ENCODE peak calls at places on chromosomes 16 and 17, in seven cellular contexts. J, N, X, G, I, B and S are unnamed samples.

GRCh38 chr16:72409428-72409827 is 237.5 kb upstream of the PMFBP1 start:
- DNase-seq in X (no peak), G (no peak), J (no peak), N (no peak), B (no peak), I (no peak), S (no peak)

GRCh38 chr17:633641-634091 is 81.0 kb downstream of the VPS53 start:
- DNase-seq in J (no peak), I (peak), X (no peak), B (no peak), N (no peak), G (no peak), S (no peak)

GRCh38 chr17:4199818-4200402 is 56.9 kb downstream of the CYB5D2 start:
- DNase-seq in X (peak), B (no peak), J (peak), G (peak), N (no peak), I (peak), S (peak)

GRCh38 chr17:4849011-4849536 is 15.9 kb downstream of the MINK1 start:
- DNase-seq in X (peak), G (no peak), B (no peak), J (peak), I (peak), N (no peak), S (no peak)

GRCh38 chr17:18962494-18962815 is 10.5 kb downstream of the SLC5A10 start:
- DNase-seq in J (no peak), N (no peak), G (no peak), I (no peak), X (no peak), B (no peak), S (no peak)

GRCh38 chr17:35373532-35373983 is at the start of gene SLFN11:
- DNase-seq in J (peak), X (no peak), G (peak), I (peak), N (peak), B (peak), S (peak)

GRCh38 chr17:55635253-55635766 is 87.4 kb downstream of the TMEM100 start:
- DNase-seq in N (no peak), X (no peak), I (peak), G (no peak), J (no peak), B (no peak), S (no peak)

GRCh38 chr17:14833201-14833773 is 431.8 kb downstream of the PMP22 start:
- DNase-seq in I (peak), B (no peak), G (no peak), X (no peak), J (no peak), N (no peak), S (no peak)

GRCh38 chr17:72609501-72609900 is 483.0 kb downstream of the SLC39A11 start:
- DNase-seq in N (no peak), B (no peak), G (no peak), J (no peak), X (no peak), I (peak), S (no peak)

GRCh38 chr17:77973953-77974352 is 15.4 kb downstream of the TNRC6C start:
- DNase-seq in G (no peak), X (no peak), J (no peak), B (no peak), N (no peak), I (no peak), S (no peak)

GRCh38 chr17:22703786-22704441 is 1011.6 kb downstream of the KCNJ18 start:
- DNase-seq in B (no peak), I (no peak), G (no peak), J (no peak), N (no peak), X (no peak), S (no peak)

GRCh38 chr16:12901204-12901596 is 198 bp upstream of the SHISA9 start:
- DNase-seq in N (no peak), I (no peak), B (no peak), G (peak), J (no peak), X (peak), S (no peak)

GRCh38 chr17:48429156-48429555 is 858 bp downstream of the SKAP1 start:
- DNase-seq in I (no peak), J (no peak), G (no peak), N (no peak), X (no peak), B (no peak), S (no peak)

GRCh38 chr17:56497132-56497531 is 96.4 kb upstream of the NOG start:
- DNase-seq in N (no peak), B (no peak), X (no peak), I (no peak), G (no peak), J (no peak), S (no peak)

GRCh38 chr17:57954421-57955182 is 610 bp downstream of the CUEDC1 start:
- DNase-seq in J (peak), I (peak), G (peak), N (peak), B (peak), X (peak), S (no peak)

GRCh38 chr17:78873519-78874340 is 29.3 kb downstream of the CEP295NL start:
- DNase-seq in I (no peak), J (no peak), X (peak), G (no peak), B (no peak), N (peak), S (no peak)

GRCh38 chr16:85569615-85570212 is 43.4 kb upstream of the GSE1 start:
- DNase-seq in I (no peak), X (peak), J (no peak), N (no peak), G (no peak), B (no peak), S (peak)

GRCh38 chr16:69660166-69660565 is 66.2 kb downstream of the NQO1 start:
- DNase-seq in I (no peak), J (no peak), N (no peak), B (no peak), G (no peak), X (no peak), S (no peak)

GRCh38 chr16:67641779-67642708 is 2.9 kb upstream of the CARMIL2 start:
- DNase-seq in J (no peak), B (no peak), I (peak), N (peak), G (no peak), X (no peak), S (no peak)

GRCh38 chr16:10971560-10971961 is 27.2 kb downstream of the CLEC16A start:
- DNase-seq in N (no peak), X (peak), J (peak), I (peak), G (peak), B (peak), S (peak)

GRCh38 chr17:9969301-9969935 is 64.3 kb upstream of the RCVRN start:
- DNase-seq in X (no peak), B (no peak), I (no peak), G (no peak), N (no peak), J (no peak), S (no peak)

GRCh38 chr16:17377360-17378324 is 93.1 kb downstream of the XYLT1 start:
- DNase-seq in G (no peak), B (no peak), J (no peak), I (peak), X (no peak), N (no peak), S (peak)

GRCh38 chr16:88087517-88087877 is 136.3 kb downstream of the BANP start:
- DNase-seq in J (no peak), X (no peak), I (no peak), N (no peak), G (no peak), B (no peak), S (peak)

GRCh38 chr16:87604572-87605135 is 2.3 kb downstream of the JPH3 start:
- DNase-seq in N (no peak), B (no peak), J (no peak), X (no peak), G (no peak), I (no peak), S (no peak)

GRCh38 chr17:45317113-45317820 is 447 bp upstream of the MAP3K14 start:
- DNase-seq in I (peak), J (peak), N (peak), B (peak), G (peak), X (peak), S (peak)
- TF ChIP-seq CTCF in I (peak), J (peak), N (no peak), B (no peak), G (no peak), X (no peak), S (no peak)

DNA sequence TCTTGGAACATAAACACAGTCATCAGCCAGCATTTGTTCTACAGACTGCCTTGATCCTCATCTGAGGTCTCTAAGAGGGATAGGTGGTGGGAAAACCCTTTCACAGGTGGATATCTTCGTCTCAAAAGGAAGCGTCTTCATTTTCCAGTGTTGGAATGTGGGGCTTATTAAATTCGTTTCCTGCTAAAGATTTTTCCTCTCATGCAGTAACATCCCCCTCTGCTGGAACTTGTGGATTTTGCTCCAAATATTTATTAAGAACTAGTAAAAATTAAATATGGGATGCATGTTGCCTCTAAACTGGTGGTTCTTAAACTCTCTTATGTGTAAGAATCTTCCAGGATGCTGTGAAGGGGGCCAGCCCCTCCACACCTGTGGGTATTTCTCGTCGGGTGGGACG is 20.1 kb upstream of the MLYCD start:
- DNase-seq in X (no peak), N (no peak), I (peak), B (no peak), J (peak), G (no peak), S (no peak)
- TF ChIP-seq CTCF in X (peak), N (peak), I (peak), B (no peak), J (peak), G (peak), S (no peak)

GRCh38 chr16:5367960-5368359 is 270.4 kb upstream of the EEF2KMT start:
- DNase-seq in G (no peak), N (no peak), I (no peak), X (no peak), B (no peak), J (no peak), S (no peak)
- TF ChIP-seq CTCF in G (no peak), N (no peak), I (no peak), X (no peak), B (no peak), J (no peak), S (no peak)

GRCh38 chr16:2008009-2008526 is 1.6 kb downstream of the ZNF598 start:
- DNase-seq in N (peak), J (peak), X (peak), G (no peak), B (peak), I (peak), S (no peak)

GRCh38 chr16:2009791-2010510 is at the start of gene ZNF598:
- DNase-seq in J (peak), X (peak), I (peak), B (peak), N (peak), G (peak), S (peak)

GRCh38 chr16:2009302-2009711 is 314 bp downstream of the ZNF598 start:
- DNase-seq in G (no peak), X (no peak), I (no peak), J (peak), N (peak), B (no peak), S (no peak)

GRCh38 chr16:2007081-2007836 is 2.4 kb downstream of the ZNF598 start:
- DNase-seq in J (no peak), N (no peak), I (no peak), X (no peak), B (no peak), G (no peak), S (no peak)

GRCh38 chr16:2008631-2009301 is 855 bp downstream of the ZNF598 start:
- DNase-seq in I (peak), G (no peak), B (no peak), N (peak), X (no peak), J (no peak), S (peak)
- TF ChIP-seq CTCF in I (no peak), G (no peak), B (no peak), N (no peak), X (no peak), J (no peak), S (no peak)

DNA sequence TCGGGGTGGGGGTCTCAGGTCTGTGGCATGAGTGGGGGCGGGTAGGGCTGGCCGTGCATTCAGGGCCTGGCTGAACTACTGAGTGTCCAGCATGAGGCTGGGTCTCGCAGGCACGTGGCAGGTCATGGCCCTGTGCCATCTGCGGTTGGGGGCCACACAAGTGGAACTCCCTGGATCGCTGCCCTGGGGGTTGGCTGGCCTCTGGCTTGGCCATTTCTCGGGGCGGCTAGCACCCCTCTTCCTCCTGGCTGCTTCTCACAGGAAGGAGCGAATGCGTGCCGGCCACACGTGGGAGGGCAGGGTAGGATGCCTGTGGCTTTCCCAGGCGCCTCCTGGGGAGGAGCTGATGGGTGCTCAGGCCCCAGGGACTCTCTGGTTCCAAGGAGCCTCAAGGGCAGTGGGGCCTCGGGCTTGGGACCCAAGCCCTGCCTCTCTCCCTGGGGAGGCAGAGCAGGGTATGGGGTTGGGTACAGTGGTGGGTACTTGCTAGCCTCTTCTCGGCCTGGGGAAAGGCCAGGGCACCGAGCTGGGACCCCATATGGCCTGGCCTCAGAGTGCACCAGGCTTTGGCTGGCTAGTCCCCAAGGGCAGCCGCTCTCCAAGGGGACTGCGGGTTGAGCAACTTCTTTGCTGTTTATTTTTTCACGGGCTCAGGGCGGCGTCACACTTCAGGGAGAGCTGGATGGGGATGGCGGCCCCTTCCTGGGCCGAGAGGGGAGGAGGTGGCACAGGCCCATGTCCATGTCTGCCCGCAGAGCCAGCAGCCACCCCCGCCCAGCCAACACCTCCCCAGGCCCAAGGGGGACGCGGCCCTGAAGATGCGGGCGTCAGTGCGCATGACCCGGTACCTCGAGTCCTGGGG is 37.5 kb downstream of the ADCY7 start:
- DNase-seq in G (no peak), J (no peak), X (no peak), I (no peak), B (no peak), N (no peak), S (no peak)
- TF ChIP-seq CTCF in G (no peak), J (no peak), X (no peak), I (no peak), B (no peak), N (no peak), S (no peak)

GRCh38 chr16:4350787-4351659 is at the start of gene PAM16:
- DNase-seq in X (peak), I (peak), J (peak), G (peak), B (peak), N (peak), S (peak)
- TF ChIP-seq CTCF in X (no peak), I (no peak), J (no peak), G (no peak), B (no peak), N (peak), S (no peak)

DNA sequence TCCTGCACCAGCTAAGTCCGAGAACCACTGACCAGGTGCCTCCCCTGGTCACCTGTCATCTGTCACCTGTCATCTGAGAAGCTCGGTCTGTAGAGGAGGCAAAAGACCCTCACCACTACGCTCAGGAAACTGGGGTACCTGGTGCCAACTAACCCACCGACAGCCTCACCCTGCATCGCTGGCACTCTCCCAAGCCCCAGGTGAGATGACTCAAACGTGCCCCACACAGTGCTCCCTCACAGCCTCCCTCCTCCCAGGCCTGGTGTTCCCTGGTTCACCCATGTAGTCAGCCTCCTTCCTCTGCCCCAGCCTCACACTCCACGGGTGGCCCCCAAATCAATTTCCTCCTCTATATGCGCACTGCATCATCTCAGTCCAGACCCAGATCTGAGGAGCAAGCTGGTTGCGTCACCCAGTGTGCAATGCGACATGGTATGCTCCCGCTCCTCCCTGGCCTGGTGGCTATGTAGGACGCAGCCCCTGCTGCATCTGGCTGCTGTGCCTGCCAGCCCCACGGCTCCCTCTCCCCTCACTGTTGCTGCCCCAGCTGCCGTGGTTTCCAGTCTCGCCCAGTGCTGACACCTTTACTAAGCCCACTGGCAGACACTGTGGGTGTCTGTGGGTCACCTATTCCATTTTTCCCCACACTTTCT is 68.3 kb downstream of the GTF3C1 start:
- DNase-seq in I (no peak), N (no peak), J (no peak), G (no peak), B (no peak), X (no peak), S (no peak)
- TF ChIP-seq CTCF in I (no peak), N (no peak), J (no peak), G (no peak), B (no peak), X (no peak), S (no peak)

DNA sequence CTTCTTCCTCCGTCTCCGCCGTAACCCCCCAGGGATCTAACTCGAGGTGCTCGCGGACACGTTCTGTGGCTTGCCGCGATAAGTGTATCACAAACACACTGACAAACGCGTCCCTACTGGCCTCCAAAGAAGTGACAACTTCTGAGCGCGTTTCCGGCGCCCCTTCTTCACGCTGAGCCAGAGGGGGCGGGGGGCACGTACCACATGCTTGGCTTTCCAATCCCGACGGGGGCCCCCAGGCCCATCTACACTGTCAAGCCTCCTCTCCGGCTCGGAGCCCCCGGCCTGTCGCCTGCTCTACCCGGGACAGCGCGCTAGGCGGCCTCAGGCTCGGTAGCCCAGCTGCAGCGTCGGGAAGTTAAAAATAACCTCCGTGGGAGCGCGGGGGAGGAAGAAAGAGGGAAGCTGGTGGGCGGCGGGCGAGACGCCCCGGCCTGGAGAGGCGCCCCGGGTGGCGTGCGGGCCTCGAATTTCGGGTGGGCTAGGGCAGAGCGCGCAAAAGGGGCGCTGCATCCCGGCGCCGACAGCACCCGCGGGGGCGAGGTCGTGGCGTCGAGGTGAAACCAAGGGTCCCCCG is 676 bp upstream of the SPHK1 start:
- DNase-seq in N (peak), B (no peak), G (peak), X (no peak), I (peak), J (peak), S (peak)
- TF ChIP-seq CTCF in N (peak), B (peak), G (peak), X (no peak), I (peak), J (peak), S (peak)